ENCODE peak calls at places on chromosome 4, in five cellular contexts. One of them, this sample, is unnamed.

GRCh38 chr4:117327491-117327890 is 242.1 kb upstream of the TRAM1L1 start:
- DNase-seq in ovary: no peak
- DNase-seq in breast epithelium: no peak
- DNase-seq in HCT116: no peak
- DNase-seq in A549: no peak
- DNase-seq in this sample: no peak

GRCh38 chr4:107736924-107737448 is 17.0 kb upstream of the PAPSS1 start:
- DNase-seq in ovary: no peak
- DNase-seq in breast epithelium: no peak
- DNase-seq in HCT116: peak; percentile 44
- DNase-seq in A549: peak; percentile 29
- DNase-seq in this sample: peak; percentile 22

GRCh38 chr4:184028571-184028996 is 123.5 kb downstream of the STOX2 start:
- DNase-seq in ovary: no peak
- DNase-seq in breast epithelium: no peak
- DNase-seq in HCT116: no peak
- DNase-seq in A549: no peak
- DNase-seq in this sample: no peak

GRCh38 chr4:68259191-68259590 is 13.7 kb upstream of the TMPRSS11B start:
- DNase-seq in ovary: no peak
- DNase-seq in breast epithelium: no peak
- DNase-seq in HCT116: no peak
- DNase-seq in A549: no peak
- DNase-seq in this sample: no peak

GRCh38 chr4:87896020-87896621 is 63.4 kb downstream of the MEPE start:
- DNase-seq in ovary: no peak
- DNase-seq in breast epithelium: no peak
- DNase-seq in HCT116: peak; percentile 87
- DNase-seq in A549: peak; percentile 36
- DNase-seq in this sample: peak; percentile 39

GRCh38 chr4:78190595-78190994 is 133.5 kb downstream of the FRAS1 start:
- DNase-seq in ovary: no peak
- DNase-seq in breast epithelium: no peak
- DNase-seq in HCT116: no peak
- DNase-seq in A549: no peak
- DNase-seq in this sample: no peak

GRCh38 chr4:152431784-152432183 is 104.1 kb downstream of the FBXW7 start:
- DNase-seq in ovary: no peak
- DNase-seq in breast epithelium: no peak
- DNase-seq in HCT116: no peak
- DNase-seq in A549: no peak
- DNase-seq in this sample: no peak

GRCh38 chr4:108118505-108118904 is 50.2 kb downstream of the LEF1 start:
- DNase-seq in ovary: no peak
- DNase-seq in breast epithelium: no peak
- DNase-seq in HCT116: no peak
- DNase-seq in A549: peak; percentile 24
- DNase-seq in this sample: no peak

GRCh38 chr4:85102606-85103005 is 136.1 kb upstream of the WDFY3 start:
- DNase-seq in ovary: no peak
- DNase-seq in breast epithelium: no peak
- DNase-seq in HCT116: no peak
- DNase-seq in A549: no peak
- DNase-seq in this sample: no peak

GRCh38 chr4:8381814-8382581 is 58.5 kb downstream of the ACOX3 start:
- DNase-seq in ovary: peak; percentile 37
- DNase-seq in breast epithelium: no peak
- DNase-seq in HCT116: no peak
- DNase-seq in A549: no peak
- DNase-seq in this sample: no peak
- TF ChIP-seq POLR2A in ovary: no peak
- TF ChIP-seq POLR2A in breast epithelium: no peak
- TF ChIP-seq POLR2A in HCT116: no peak
- TF ChIP-seq POLR2A in A549: no peak
- TF ChIP-seq POLR2A in this sample: no peak

GRCh38 chr4:71607109-71607508 is 176.8 kb downstream of the GC start:
- DNase-seq in ovary: no peak
- DNase-seq in breast epithelium: no peak
- DNase-seq in HCT116: no peak
- DNase-seq in A549: no peak
- DNase-seq in this sample: no peak

GRCh38 chr4:71607780-71608673 is 175.9 kb downstream of the GC start:
- DNase-seq in ovary: no peak
- DNase-seq in breast epithelium: no peak
- DNase-seq in HCT116: no peak
- DNase-seq in A549: peak; percentile 87
- DNase-seq in this sample: no peak

GRCh38 chr4:71604785-71605184 is 179.1 kb downstream of the GC start:
- DNase-seq in ovary: no peak
- DNase-seq in breast epithelium: no peak
- DNase-seq in HCT116: no peak
- DNase-seq in A549: no peak
- DNase-seq in this sample: no peak

GRCh38 chr4:71599588-71599987 is 184.3 kb downstream of the GC start:
- DNase-seq in ovary: no peak
- DNase-seq in breast epithelium: no peak
- DNase-seq in HCT116: no peak
- DNase-seq in A549: no peak
- DNase-seq in this sample: no peak

DNA sequence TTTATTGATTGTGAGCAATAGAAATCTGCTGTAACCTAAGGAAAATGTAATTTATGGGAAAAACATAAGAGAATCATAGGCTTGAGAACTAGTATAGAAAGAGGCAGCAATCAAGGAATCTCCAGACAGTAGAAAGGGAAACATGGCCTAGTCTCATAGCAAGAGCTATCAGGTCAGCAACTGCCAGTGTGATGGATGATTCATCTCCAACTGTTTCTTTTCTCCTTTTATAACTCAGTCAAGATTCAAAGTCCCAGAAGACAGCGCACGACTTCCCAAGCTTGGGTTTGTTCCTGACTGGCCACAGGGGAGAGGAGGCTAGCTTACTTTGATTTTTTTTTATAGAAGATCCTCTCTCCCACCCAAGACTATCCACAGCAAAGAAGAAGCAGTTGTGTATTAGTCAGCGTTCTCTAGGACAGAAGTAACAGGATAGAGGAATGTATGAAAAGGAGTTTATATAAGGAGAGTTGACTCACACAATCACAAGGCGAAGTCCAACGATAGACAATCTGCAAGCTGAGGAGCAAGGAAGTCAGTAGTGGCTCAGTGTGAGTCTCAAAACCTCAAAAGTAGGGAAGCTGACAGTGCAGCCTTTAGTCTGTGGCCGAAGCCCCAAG is 181.5 kb downstream of the GC start:
- DNase-seq in ovary: no peak
- DNase-seq in breast epithelium: no peak
- DNase-seq in HCT116: no peak
- DNase-seq in A549: no peak
- DNase-seq in this sample: no peak
- TF ChIP-seq POLR2A in ovary: no peak
- TF ChIP-seq POLR2A in breast epithelium: no peak
- TF ChIP-seq POLR2A in HCT116: no peak
- TF ChIP-seq POLR2A in A549: no peak
- TF ChIP-seq POLR2A in this sample: no peak

DNA sequence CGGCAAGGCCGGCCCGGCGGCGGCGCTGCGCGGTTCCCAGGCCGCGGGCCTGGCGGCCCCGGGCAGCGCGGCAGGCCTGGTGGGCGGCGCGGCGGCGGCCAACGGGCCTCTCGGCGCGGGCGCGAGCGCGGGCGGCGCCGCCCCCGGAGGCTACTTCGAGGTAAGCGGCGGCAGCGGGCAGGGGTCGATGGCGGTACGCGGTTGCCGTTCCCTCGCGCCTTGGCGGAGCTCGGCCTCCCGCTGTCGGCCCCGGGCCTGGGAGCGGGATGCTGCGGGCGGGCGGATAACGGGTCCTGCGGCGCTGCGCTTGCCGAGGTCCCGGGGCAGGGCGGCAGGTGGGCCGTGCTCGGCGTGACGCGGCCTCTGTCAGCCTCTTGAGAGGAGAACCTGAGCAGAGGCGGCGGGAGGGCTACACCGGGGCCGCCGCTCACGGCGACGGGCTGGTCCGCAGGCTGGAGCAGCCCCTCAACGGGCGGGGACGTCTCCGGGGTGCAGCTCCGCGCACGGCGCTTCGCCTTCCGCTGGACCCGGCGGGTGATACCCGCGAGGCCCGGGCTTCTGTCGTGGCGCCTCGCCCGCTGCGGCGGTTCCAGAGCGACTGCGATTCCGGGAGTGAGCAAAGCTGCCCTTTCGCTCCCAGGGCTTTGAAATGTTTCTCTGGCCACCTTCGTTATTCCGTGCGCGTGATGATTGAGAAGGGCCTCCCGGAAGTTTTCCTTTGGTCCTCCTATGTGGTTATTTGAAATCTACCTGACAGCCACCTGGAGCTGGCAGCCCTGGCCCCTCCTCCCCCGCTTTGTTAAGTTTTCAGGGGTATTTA is 774 bp downstream of the FAM193A start:
- DNase-seq in ovary: peak; percentile 74
- DNase-seq in breast epithelium: peak; percentile 54
- DNase-seq in HCT116: no peak
- DNase-seq in A549: peak; percentile 48
- DNase-seq in this sample: peak; percentile 6
- TF ChIP-seq POLR2A in ovary: no peak
- TF ChIP-seq POLR2A in breast epithelium: no peak
- TF ChIP-seq POLR2A in HCT116: no peak
- TF ChIP-seq POLR2A in A549: no peak
- TF ChIP-seq POLR2A in this sample: peak; percentile 12

GRCh38 chr4:145939241-145939640 is 618 bp upstream of the ZNF827 start:
- DNase-seq in ovary: no peak
- DNase-seq in breast epithelium: no peak
- DNase-seq in HCT116: no peak
- DNase-seq in A549: no peak
- DNase-seq in this sample: no peak

GRCh38 chr4:145936142-145937020 is 2.2 kb downstream of the ZNF827 start:
- DNase-seq in ovary: peak; percentile 79
- DNase-seq in breast epithelium: peak; percentile 76
- DNase-seq in HCT116: no peak
- DNase-seq in A549: peak; percentile 72
- DNase-seq in this sample: peak; percentile 50

GRCh38 chr4:145937021-145937861 is 1.4 kb downstream of the ZNF827 start:
- DNase-seq in ovary: peak; percentile 80
- DNase-seq in breast epithelium: peak; percentile 67
- DNase-seq in HCT116: no peak
- DNase-seq in A549: peak; percentile 57
- DNase-seq in this sample: no peak

GRCh38 chr4:145938618-145939177 is at the start of gene ZNF827:
- DNase-seq in ovary: peak; percentile 74
- DNase-seq in breast epithelium: no peak
- DNase-seq in HCT116: peak; percentile 64
- DNase-seq in A549: peak; percentile 73
- DNase-seq in this sample: no peak

GRCh38 chr4:145937990-145938611 is 522 bp downstream of the ZNF827 start:
- DNase-seq in ovary: peak; percentile 43
- DNase-seq in breast epithelium: no peak
- DNase-seq in HCT116: no peak
- DNase-seq in A549: peak; percentile 15
- DNase-seq in this sample: no peak
- TF ChIP-seq POLR2A in ovary: no peak
- TF ChIP-seq POLR2A in breast epithelium: no peak
- TF ChIP-seq POLR2A in HCT116: no peak
- TF ChIP-seq POLR2A in A549: no peak
- TF ChIP-seq POLR2A in this sample: peak; percentile 20

GRCh38 chr4:155062948-155063347 is 145.5 kb upstream of the NPY2R start:
- DNase-seq in ovary: no peak
- DNase-seq in breast epithelium: no peak
- DNase-seq in HCT116: no peak
- DNase-seq in A549: no peak
- DNase-seq in this sample: no peak
- TF ChIP-seq POLR2A in ovary: no peak
- TF ChIP-seq POLR2A in breast epithelium: no peak
- TF ChIP-seq POLR2A in HCT116: no peak
- TF ChIP-seq POLR2A in A549: no peak
- TF ChIP-seq POLR2A in this sample: no peak

GRCh38 chr4:114600672-114601071 is 2.1 kb downstream of the UGT8 start:
- DNase-seq in ovary: no peak
- DNase-seq in breast epithelium: no peak
- DNase-seq in HCT116: no peak
- DNase-seq in A549: no peak
- DNase-seq in this sample: no peak

GRCh38 chr4:114597410-114598115 is 1.0 kb upstream of the UGT8 start:
- DNase-seq in ovary: no peak
- DNase-seq in breast epithelium: no peak
- DNase-seq in HCT116: no peak
- DNase-seq in A549: no peak
- DNase-seq in this sample: no peak

GRCh38 chr4:114599231-114600065 is 841 bp downstream of the UGT8 start:
- DNase-seq in ovary: no peak
- DNase-seq in breast epithelium: no peak
- DNase-seq in HCT116: peak; percentile 15
- DNase-seq in A549: no peak
- DNase-seq in this sample: no peak

GRCh38 chr4:114600066-114600552 is 1.5 kb downstream of the UGT8 start:
- DNase-seq in ovary: no peak
- DNase-seq in breast epithelium: no peak
- DNase-seq in HCT116: peak; percentile 29
- DNase-seq in A549: no peak
- DNase-seq in this sample: no peak

GRCh38 chr4:114598191-114599121 is at the start of gene UGT8:
- DNase-seq in ovary: no peak
- DNase-seq in breast epithelium: no peak
- DNase-seq in HCT116: peak; percentile 35
- DNase-seq in A549: peak; percentile 5
- DNase-seq in this sample: no peak
- TF ChIP-seq POLR2A in ovary: no peak
- TF ChIP-seq POLR2A in breast epithelium: no peak
- TF ChIP-seq POLR2A in HCT116: peak; percentile 52
- TF ChIP-seq POLR2A in A549: no peak
- TF ChIP-seq POLR2A in this sample: no peak

GRCh38 chr4:23889814-23890269 is at the start of gene PPARGC1A:
- DNase-seq in ovary: peak; percentile 37
- DNase-seq in breast epithelium: no peak
- DNase-seq in HCT116: no peak
- DNase-seq in A549: no peak
- DNase-seq in this sample: no peak

GRCh38 chr4:23889368-23889767 is 479 bp downstream of the PPARGC1A start:
- DNase-seq in ovary: no peak
- DNase-seq in breast epithelium: no peak
- DNase-seq in HCT116: no peak
- DNase-seq in A549: no peak
- DNase-seq in this sample: no peak

GRCh38 chr4:23887989-23888388 is 1.9 kb downstream of the PPARGC1A start:
- DNase-seq in ovary: no peak
- DNase-seq in breast epithelium: no peak
- DNase-seq in HCT116: no peak
- DNase-seq in A549: no peak
- DNase-seq in this sample: no peak

GRCh38 chr4:23887173-23887572 is 2.7 kb downstream of the PPARGC1A start:
- DNase-seq in ovary: no peak
- DNase-seq in breast epithelium: no peak
- DNase-seq in HCT116: no peak
- DNase-seq in A549: no peak
- DNase-seq in this sample: no peak

GRCh38 chr4:23888421-23889319 is 1.2 kb downstream of the PPARGC1A start:
- DNase-seq in ovary: no peak
- DNase-seq in breast epithelium: no peak
- DNase-seq in HCT116: no peak
- DNase-seq in A549: no peak
- DNase-seq in this sample: no peak
- TF ChIP-seq POLR2A in ovary: no peak
- TF ChIP-seq POLR2A in breast epithelium: no peak
- TF ChIP-seq POLR2A in HCT116: no peak
- TF ChIP-seq POLR2A in A549: no peak
- TF ChIP-seq POLR2A in this sample: no peak

GRCh38 chr4:150583287-150584197 is 1.6 kb downstream of the MAB21L2 start:
- DNase-seq in ovary: peak; percentile 34
- DNase-seq in breast epithelium: no peak
- DNase-seq in HCT116: no peak
- DNase-seq in A549: no peak
- DNase-seq in this sample: no peak
- TF ChIP-seq POLR2A in ovary: no peak
- TF ChIP-seq POLR2A in breast epithelium: no peak
- TF ChIP-seq POLR2A in HCT116: no peak
- TF ChIP-seq POLR2A in A549: no peak
- TF ChIP-seq POLR2A in this sample: no peak